ENCODE peak calls at places on chromosomes 6 and 20, in four cellular contexts. One of them, this sample, is unnamed.

GRCh38 chr6:55773620-55774019 is 101.8 kb downstream of the BMP5 start:
- DNase-seq in foreskin fibroblast: no peak
- DNase-seq in heart right ventricle: no peak
- DNase-seq in PC-9: no peak
- DNase-seq in this sample: no peak

GRCh38 chr6:70222350-70222749 is 80.5 kb downstream of the COL9A1 start:
- DNase-seq in foreskin fibroblast: no peak
- DNase-seq in heart right ventricle: no peak
- DNase-seq in PC-9: no peak
- DNase-seq in this sample: no peak

GRCh38 chr20:44208770-44209169 is 1.8 kb downstream of the OSER1 start:
- DNase-seq in foreskin fibroblast: no peak
- DNase-seq in heart right ventricle: no peak
- DNase-seq in PC-9: no peak
- DNase-seq in this sample: no peak

GRCh38 chr20:32227744-32228688 is 20.3 kb downstream of the POFUT1 start:
- DNase-seq in foreskin fibroblast: no peak
- DNase-seq in heart right ventricle: peak; percentile 31
- DNase-seq in PC-9: no peak
- DNase-seq in this sample: no peak

GRCh38 chr6:148457137-148457842 is 114.7 kb downstream of the SASH1 start:
- DNase-seq in foreskin fibroblast: no peak
- DNase-seq in heart right ventricle: no peak
- DNase-seq in PC-9: no peak
- DNase-seq in this sample: no peak

GRCh38 chr6:101730954-101731353 is 337.4 kb downstream of the GRIK2 start:
- DNase-seq in foreskin fibroblast: peak; percentile 21
- DNase-seq in heart right ventricle: no peak
- DNase-seq in PC-9: no peak
- DNase-seq in this sample: no peak

GRCh38 chr6:12748815-12749521 is 32.4 kb downstream of the PHACTR1 start:
- DNase-seq in foreskin fibroblast: peak; percentile 62
- DNase-seq in heart right ventricle: peak; percentile 17
- DNase-seq in PC-9: no peak
- DNase-seq in this sample: no peak

GRCh38 chr6:43013020-43013842 is 515 bp downstream of the MEA1 start:
- DNase-seq in foreskin fibroblast: peak; percentile 65
- DNase-seq in heart right ventricle: no peak
- DNase-seq in PC-9: no peak
- DNase-seq in this sample: no peak

GRCh38 chr6:143110572-143110971 is 49.9 kb downstream of the AIG1 start:
- DNase-seq in foreskin fibroblast: peak; percentile 55
- DNase-seq in heart right ventricle: no peak
- DNase-seq in PC-9: no peak
- DNase-seq in this sample: no peak

GRCh38 chr6:80003841-80004198 is 629 bp upstream of the TTK start:
- DNase-seq in foreskin fibroblast: no peak
- DNase-seq in heart right ventricle: peak; percentile 16
- DNase-seq in PC-9: no peak
- DNase-seq in this sample: no peak

GRCh38 chr20:50710492-50711063 is 19.2 kb upstream of the RIPOR3 start:
- DNase-seq in foreskin fibroblast: peak; percentile 82
- DNase-seq in heart right ventricle: no peak
- DNase-seq in PC-9: peak; percentile 66
- DNase-seq in this sample: no peak

GRCh38 chr6:5998741-5999687 is 7.7 kb downstream of the NRN1 start:
- DNase-seq in foreskin fibroblast: peak; percentile 28
- DNase-seq in heart right ventricle: peak; percentile 59
- DNase-seq in PC-9: no peak
- DNase-seq in this sample: no peak

GRCh38 chr6:2795162-2795561 is 30.0 kb downstream of the WRNIP1 start:
- DNase-seq in foreskin fibroblast: no peak
- DNase-seq in heart right ventricle: no peak
- DNase-seq in PC-9: no peak
- DNase-seq in this sample: no peak

GRCh38 chr6:22332726-22333125 is 35.9 kb upstream of the PRL start:
- DNase-seq in foreskin fibroblast: no peak
- DNase-seq in heart right ventricle: no peak
- DNase-seq in PC-9: no peak
- DNase-seq in this sample: no peak

GRCh38 chr20:5489596-5489995 is 172.8 kb upstream of the PROKR2 start:
- DNase-seq in foreskin fibroblast: no peak
- DNase-seq in heart right ventricle: no peak
- DNase-seq in PC-9: no peak
- DNase-seq in this sample: no peak

GRCh38 chr6:10589429-10589727 is 68.2 kb downstream of the GCNT2 start:
- DNase-seq in foreskin fibroblast: no peak
- DNase-seq in heart right ventricle: no peak
- DNase-seq in PC-9: no peak
- DNase-seq in this sample: no peak

GRCh38 chr6:135506270-135506997 is 8.9 kb upstream of the AHI1 start:
- DNase-seq in foreskin fibroblast: peak; percentile 69
- DNase-seq in heart right ventricle: no peak
- DNase-seq in PC-9: peak; percentile 3
- DNase-seq in this sample: no peak

GRCh38 chr6:1240766-1241165 is 71.1 kb upstream of the FOXQ1 start:
- DNase-seq in foreskin fibroblast: peak; percentile 44
- DNase-seq in heart right ventricle: no peak
- DNase-seq in PC-9: no peak
- DNase-seq in this sample: no peak

GRCh38 chr20:36571564-36572504 is 1.6 kb upstream of the TGIF2 start:
- DNase-seq in foreskin fibroblast: no peak
- DNase-seq in heart right ventricle: no peak
- DNase-seq in PC-9: no peak
- DNase-seq in this sample: no peak

GRCh38 chr6:10412165-10412947 is 2.5 kb downstream of the TFAP2A start:
- DNase-seq in foreskin fibroblast: peak; percentile 96
- DNase-seq in heart right ventricle: no peak
- DNase-seq in PC-9: peak; percentile 79
- DNase-seq in this sample: no peak

GRCh38 chr20:59682603-59683002 is 78.3 kb downstream of the PHACTR3 start:
- DNase-seq in foreskin fibroblast: no peak
- DNase-seq in heart right ventricle: no peak
- DNase-seq in PC-9: no peak
- DNase-seq in this sample: no peak

GRCh38 chr6:71619836-71620235 is 266.5 kb upstream of the RIMS1 start:
- DNase-seq in foreskin fibroblast: no peak
- DNase-seq in heart right ventricle: no peak
- DNase-seq in PC-9: no peak
- DNase-seq in this sample: no peak

GRCh38 chr6:16707101-16707783 is 54.0 kb downstream of the ATXN1 start:
- DNase-seq in foreskin fibroblast: peak; percentile 41
- DNase-seq in heart right ventricle: no peak
- DNase-seq in PC-9: no peak
- DNase-seq in this sample: no peak

GRCh38 chr20:1364106-1364505 is 28.7 kb downstream of the FKBP1A start:
- DNase-seq in foreskin fibroblast: no peak
- DNase-seq in heart right ventricle: no peak
- DNase-seq in PC-9: no peak
- DNase-seq in this sample: no peak

GRCh38 chr6:2579789-2580570 is 170.7 kb downstream of the MYLK4 start:
- DNase-seq in foreskin fibroblast: no peak
- DNase-seq in heart right ventricle: no peak
- DNase-seq in PC-9: no peak
- DNase-seq in this sample: no peak

GRCh38 chr20:51011479-51011878 is 11.4 kb downstream of the KCNG1 start:
- DNase-seq in foreskin fibroblast: no peak
- DNase-seq in heart right ventricle: no peak
- DNase-seq in PC-9: no peak
- DNase-seq in this sample: no peak

GRCh38 chr20:62052842-62053464 is 12.7 kb downstream of the TAF4 start:
- DNase-seq in foreskin fibroblast: no peak
- DNase-seq in heart right ventricle: no peak
- DNase-seq in PC-9: no peak
- DNase-seq in this sample: no peak

GRCh38 chr6:146785001-146785585 is 186.3 kb downstream of the ADGB start:
- DNase-seq in foreskin fibroblast: peak; percentile 40
- DNase-seq in heart right ventricle: no peak
- DNase-seq in PC-9: no peak
- DNase-seq in this sample: no peak

GRCh38 chr6:155543141-155543870 is 87.7 kb upstream of the NOX3 start:
- DNase-seq in foreskin fibroblast: no peak
- DNase-seq in heart right ventricle: no peak
- DNase-seq in PC-9: no peak
- DNase-seq in this sample: no peak

GRCh38 chr20:53085720-53086119 is 113.6 kb downstream of the TSHZ2 start:
- DNase-seq in foreskin fibroblast: no peak
- DNase-seq in heart right ventricle: no peak
- DNase-seq in PC-9: no peak
- DNase-seq in this sample: no peak

GRCh38 chr6:157239671-157240058 is 83.7 kb downstream of the TMEM242 start:
- DNase-seq in foreskin fibroblast: no peak
- DNase-seq in heart right ventricle: no peak
- DNase-seq in PC-9: no peak
- DNase-seq in this sample: no peak

GRCh38 chr20:18176318-18176785 is 38.7 kb downstream of the KAT14 start:
- DNase-seq in foreskin fibroblast: no peak
- DNase-seq in heart right ventricle: no peak
- DNase-seq in PC-9: no peak
- DNase-seq in this sample: no peak

GRCh38 chr6:111803804-111804203 is 69.4 kb downstream of the FYN start:
- DNase-seq in foreskin fibroblast: no peak
- DNase-seq in heart right ventricle: no peak
- DNase-seq in PC-9: no peak
- DNase-seq in this sample: no peak

GRCh38 chr20:62980970-62981369 is 25.8 kb downstream of the BHLHE23 start:
- DNase-seq in foreskin fibroblast: peak; percentile 42
- DNase-seq in heart right ventricle: no peak
- DNase-seq in PC-9: no peak
- DNase-seq in this sample: no peak

GRCh38 chr6:54515013-54515412 is 206.8 kb downstream of the TINAG start:
- DNase-seq in foreskin fibroblast: no peak
- DNase-seq in heart right ventricle: no peak
- DNase-seq in PC-9: no peak
- DNase-seq in this sample: no peak
- TF ChIP-seq CTCF in foreskin fibroblast: no peak
- TF ChIP-seq CTCF in heart right ventricle: no peak
- TF ChIP-seq CTCF in PC-9: no peak
- TF ChIP-seq CTCF in this sample: peak; percentile 3

GRCh38 chr6:168442646-168443045 is 1.7 kb downstream of the SMOC2 start:
- DNase-seq in foreskin fibroblast: no peak
- DNase-seq in heart right ventricle: no peak
- DNase-seq in PC-9: no peak
- DNase-seq in this sample: no peak
- H3K4me3 ChIP-seq in foreskin fibroblast: no peak overlapping the region
- H3K4me3 ChIP-seq in heart right ventricle: no peak overlapping the region
- H3K4me3 ChIP-seq in PC-9: no peak overlapping the region
- H3K4me3 ChIP-seq in this sample: no peak overlapping the region

GRCh38 chr6:108616973-108617372 is 56.3 kb downstream of the FOXO3 start:
- DNase-seq in foreskin fibroblast: no peak
- DNase-seq in heart right ventricle: no peak
- DNase-seq in PC-9: no peak
- DNase-seq in this sample: no peak

GRCh38 chr6:108619431-108620197 is 58.9 kb downstream of the FOXO3 start:
- DNase-seq in foreskin fibroblast: peak; percentile 62
- DNase-seq in heart right ventricle: no peak
- DNase-seq in PC-9: no peak
- DNase-seq in this sample: no peak

GRCh38 chr6:108621117-108621516 is 60.4 kb downstream of the FOXO3 start:
- DNase-seq in foreskin fibroblast: peak; percentile 96
- DNase-seq in heart right ventricle: no peak
- DNase-seq in PC-9: no peak
- DNase-seq in this sample: peak; percentile 67

GRCh38 chr6:108616544-108616943 is 55.8 kb downstream of the FOXO3 start:
- DNase-seq in foreskin fibroblast: peak; percentile 74
- DNase-seq in heart right ventricle: no peak
- DNase-seq in PC-9: no peak
- DNase-seq in this sample: no peak

GRCh38 chr6:108618623-108619152 is 58.0 kb downstream of the FOXO3 start:
- DNase-seq in foreskin fibroblast: no peak
- DNase-seq in heart right ventricle: no peak
- DNase-seq in PC-9: no peak
- DNase-seq in this sample: no peak
- TF ChIP-seq CTCF in foreskin fibroblast: no peak
- TF ChIP-seq CTCF in heart right ventricle: no peak
- TF ChIP-seq CTCF in PC-9: no peak
- TF ChIP-seq CTCF in this sample: no peak

GRCh38 chr6:138382498-138383265 is 5.0 kb downstream of the SMIM28 start:
- DNase-seq in foreskin fibroblast: no peak
- DNase-seq in heart right ventricle: no peak
- DNase-seq in PC-9: no peak
- DNase-seq in this sample: no peak
- H3K4me3 ChIP-seq in foreskin fibroblast: no peak overlapping the region
- H3K4me3 ChIP-seq in heart right ventricle: no peak overlapping the region
- H3K4me3 ChIP-seq in PC-9: no peak overlapping the region
- H3K4me3 ChIP-seq in this sample: no peak overlapping the region

GRCh38 chr20:49207071-49207470 is 12.1 kb upstream of the DDX27 start:
- DNase-seq in foreskin fibroblast: no peak
- DNase-seq in heart right ventricle: no peak
- DNase-seq in PC-9: no peak
- DNase-seq in this sample: no peak
- TF ChIP-seq CTCF in foreskin fibroblast: no peak
- TF ChIP-seq CTCF in heart right ventricle: no peak
- TF ChIP-seq CTCF in PC-9: peak; percentile 38
- TF ChIP-seq CTCF in this sample: no peak